ENCODE peak calls at places on chromosomes 13 and 19, in six cellular contexts. One of them, this sample, is unnamed.
A peak's percentile ranks its signal among the peaks of the same experiment; 100 is the strongest.

GRCh38 chr19:4304509-4305252 is at the start of gene FSD1:
- DNase-seq in adrenal gland: no peak
- DNase-seq in stomach: no peak
- DNase-seq in heart left ventricle: peak; percentile 30
- DNase-seq in Peyer's patch: no peak
- DNase-seq in upper lobe of left lung: no peak
- DNase-seq in this sample: no peak

GRCh38 chr19:14091885-14092462 is 1.4 kb upstream of the SAMD1 start:
- DNase-seq in upper lobe of left lung: no peak
- DNase-seq in stomach: no peak
- DNase-seq in heart left ventricle: no peak
- DNase-seq in adrenal gland: no peak
- DNase-seq in Peyer's patch: peak; percentile 63
- DNase-seq in this sample: no peak

GRCh38 chr19:17214531-17215124 is 529 bp upstream of the USE1 start:
- DNase-seq in adrenal gland: no peak
- DNase-seq in heart left ventricle: no peak
- DNase-seq in stomach: no peak
- DNase-seq in Peyer's patch: no peak
- DNase-seq in upper lobe of left lung: no peak
- DNase-seq in this sample: no peak

GRCh38 chr13:113398963-113399754 is 35.2 kb upstream of the GRTP1 start:
- DNase-seq in stomach: no peak
- DNase-seq in heart left ventricle: peak; percentile 27
- DNase-seq in adrenal gland: no peak
- DNase-seq in Peyer's patch: peak; percentile 36
- DNase-seq in upper lobe of left lung: no peak
- DNase-seq in this sample: peak; percentile 60

GRCh38 chr13:25171517-25172302 is at the start of gene AMER2:
- DNase-seq in heart left ventricle: no peak
- DNase-seq in adrenal gland: peak; percentile 39
- DNase-seq in upper lobe of left lung: no peak
- DNase-seq in stomach: no peak
- DNase-seq in Peyer's patch: no peak
- DNase-seq in this sample: no peak

GRCh38 chr19:55600336-55601028 is 394 bp downstream of the ZNF524 start:
- DNase-seq in Peyer's patch: no peak
- DNase-seq in stomach: no peak
- DNase-seq in adrenal gland: no peak
- DNase-seq in upper lobe of left lung: peak; percentile 78
- DNase-seq in heart left ventricle: peak; percentile 82
- DNase-seq in this sample: no peak

GRCh38 chr19:5809053-5809452 is 4.2 kb downstream of the NRTN start:
- DNase-seq in upper lobe of left lung: peak; percentile 90
- DNase-seq in Peyer's patch: no peak
- DNase-seq in adrenal gland: no peak
- DNase-seq in heart left ventricle: no peak
- DNase-seq in stomach: no peak
- DNase-seq in this sample: no peak

GRCh38 chr13:99985886-99986527 is 4.4 kb downstream of the ZIC2 start:
- DNase-seq in heart left ventricle: no peak
- DNase-seq in Peyer's patch: no peak
- DNase-seq in stomach: no peak
- DNase-seq in upper lobe of left lung: no peak
- DNase-seq in adrenal gland: no peak
- DNase-seq in this sample: no peak

GRCh38 chr13:101773062-101773461 is 320.6 kb downstream of the ITGBL1 start:
- DNase-seq in heart left ventricle: no peak
- DNase-seq in adrenal gland: no peak
- DNase-seq in upper lobe of left lung: no peak
- DNase-seq in Peyer's patch: no peak
- DNase-seq in stomach: no peak
- DNase-seq in this sample: no peak

GRCh38 chr13:51355217-51355616 is 15.7 kb downstream of the SERPINE3 start:
- DNase-seq in heart left ventricle: no peak
- DNase-seq in Peyer's patch: no peak
- DNase-seq in stomach: no peak
- DNase-seq in upper lobe of left lung: no peak
- DNase-seq in adrenal gland: no peak
- DNase-seq in this sample: no peak

GRCh38 chr19:44258139-44258538 is 1.5 kb upstream of the ZNF233 start:
- DNase-seq in heart left ventricle: no peak
- DNase-seq in adrenal gland: no peak
- DNase-seq in upper lobe of left lung: no peak
- DNase-seq in Peyer's patch: no peak
- DNase-seq in stomach: no peak
- DNase-seq in this sample: no peak

GRCh38 chr19:44260343-44260681 is 626 bp downstream of the ZNF233 start:
- DNase-seq in upper lobe of left lung: no peak
- DNase-seq in heart left ventricle: no peak
- DNase-seq in Peyer's patch: no peak
- DNase-seq in stomach: no peak
- DNase-seq in adrenal gland: no peak
- DNase-seq in this sample: no peak

GRCh38 chr19:44258835-44259413 is 762 bp upstream of the ZNF233 start:
- DNase-seq in Peyer's patch: no peak
- DNase-seq in upper lobe of left lung: no peak
- DNase-seq in heart left ventricle: no peak
- DNase-seq in adrenal gland: no peak
- DNase-seq in stomach: no peak
- DNase-seq in this sample: no peak

GRCh38 chr19:44255705-44256411 is 3.8 kb upstream of the ZNF233 start:
- DNase-seq in stomach: no peak
- DNase-seq in Peyer's patch: no peak
- DNase-seq in upper lobe of left lung: no peak
- DNase-seq in adrenal gland: no peak
- DNase-seq in heart left ventricle: no peak
- DNase-seq in this sample: no peak

DNA sequence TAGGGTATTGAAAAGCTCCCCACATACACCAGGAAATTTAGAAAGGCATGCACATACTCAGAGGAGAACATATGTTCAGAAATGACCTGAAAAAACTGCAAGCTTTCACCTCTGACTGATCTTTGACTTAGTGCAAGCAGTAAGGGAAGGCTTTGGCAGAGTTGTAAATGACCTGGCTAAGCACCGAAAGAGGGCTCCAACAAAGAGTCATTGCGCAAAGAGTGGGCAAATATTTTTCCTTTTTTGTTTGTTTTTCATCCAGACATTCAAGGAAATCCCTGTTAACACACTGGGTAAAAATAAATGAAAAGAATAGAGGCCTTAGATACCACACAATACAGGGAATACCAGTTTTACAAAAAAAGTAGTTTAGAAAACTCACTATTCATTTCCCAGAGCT is 5.2 kb upstream of the ZNF233 start:
- DNase-seq in Peyer's patch: no peak
- DNase-seq in upper lobe of left lung: no peak
- DNase-seq in adrenal gland: no peak
- DNase-seq in heart left ventricle: no peak
- DNase-seq in stomach: no peak
- DNase-seq in this sample: no peak
- H3K27ac ChIP-seq in Peyer's patch: no peak overlapping the region
- H3K27ac ChIP-seq in upper lobe of left lung: no peak overlapping the region
- H3K27ac ChIP-seq in adrenal gland: no peak overlapping the region
- H3K27ac ChIP-seq in heart left ventricle: no peak overlapping the region
- H3K27ac ChIP-seq in stomach: no peak overlapping the region
- H3K27ac ChIP-seq in this sample: no peak overlapping the region

GRCh38 chr19:41309225-41310030 is 544 bp upstream of the CCDC97 start:
- DNase-seq in heart left ventricle: no peak
- DNase-seq in upper lobe of left lung: no peak
- DNase-seq in Peyer's patch: peak; percentile 65
- DNase-seq in adrenal gland: peak; percentile 39
- DNase-seq in stomach: no peak
- DNase-seq in this sample: no peak

GRCh38 chr19:41310031-41310831 is at the start of gene CCDC97:
- DNase-seq in upper lobe of left lung: peak; percentile 89
- DNase-seq in heart left ventricle: peak; percentile 90
- DNase-seq in Peyer's patch: peak; percentile 92
- DNase-seq in adrenal gland: peak; percentile 88
- DNase-seq in stomach: peak; percentile 89
- DNase-seq in this sample: no peak

GRCh38 chr19:41307954-41308449 is 2.0 kb upstream of the CCDC97 start:
- DNase-seq in heart left ventricle: no peak
- DNase-seq in stomach: no peak
- DNase-seq in adrenal gland: no peak
- DNase-seq in upper lobe of left lung: no peak
- DNase-seq in Peyer's patch: no peak
- DNase-seq in this sample: no peak

GRCh38 chr19:41307090-41307875 is 2.7 kb upstream of the CCDC97 start:
- DNase-seq in Peyer's patch: no peak
- DNase-seq in stomach: no peak
- DNase-seq in upper lobe of left lung: no peak
- DNase-seq in adrenal gland: no peak
- DNase-seq in heart left ventricle: no peak
- DNase-seq in this sample: no peak

DNA sequence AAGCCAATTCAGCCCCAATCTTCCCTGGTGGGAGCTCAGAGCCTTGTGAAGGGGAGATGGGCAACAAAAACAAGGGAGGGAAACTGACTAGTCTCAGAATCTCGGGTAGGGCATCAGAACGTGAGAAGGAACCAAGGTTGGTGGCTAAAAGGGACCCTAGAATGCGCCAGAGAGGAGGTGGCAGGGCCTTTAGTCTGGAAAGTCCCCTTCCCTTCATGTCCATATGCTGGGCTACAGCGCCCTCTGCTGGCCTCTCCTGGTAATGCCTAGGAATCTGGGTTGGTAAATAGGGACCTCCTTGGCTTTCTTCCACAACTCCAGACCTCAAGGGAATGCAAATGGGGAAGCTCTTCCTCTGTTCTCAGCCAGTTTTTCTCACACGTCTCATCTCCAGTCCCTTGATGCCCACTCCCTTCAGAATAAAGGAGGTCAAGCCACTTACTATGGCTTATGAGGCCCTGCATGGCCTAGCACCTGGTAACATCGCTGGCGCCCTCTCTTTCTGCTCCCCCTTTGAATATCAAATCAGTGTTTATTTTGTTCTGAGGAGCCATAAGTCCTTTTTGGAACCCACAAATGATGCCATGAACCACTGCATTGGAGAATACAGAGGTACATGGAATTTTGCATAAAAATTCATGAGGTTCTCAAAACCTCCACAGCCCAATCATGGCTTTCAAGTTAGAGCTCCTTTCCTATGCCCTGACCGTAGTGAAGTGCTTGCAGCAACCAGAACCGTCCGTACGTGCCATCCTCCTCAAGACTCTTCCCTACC is 1.3 kb upstream of the CCDC97 start:
- DNase-seq in stomach: peak; percentile 98
- DNase-seq in Peyer's patch: peak; percentile 93
- DNase-seq in upper lobe of left lung: peak; percentile 94
- DNase-seq in adrenal gland: peak; percentile 91
- DNase-seq in heart left ventricle: peak; percentile 91
- DNase-seq in this sample: no peak
- TF ChIP-seq POLR2A in stomach: no peak
- TF ChIP-seq POLR2A in Peyer's patch: no peak
- TF ChIP-seq POLR2A in upper lobe of left lung: peak; percentile 7
- TF ChIP-seq POLR2A in adrenal gland: no peak
- TF ChIP-seq POLR2A in heart left ventricle: no peak
- TF ChIP-seq POLR2A in this sample: no peak

DNA sequence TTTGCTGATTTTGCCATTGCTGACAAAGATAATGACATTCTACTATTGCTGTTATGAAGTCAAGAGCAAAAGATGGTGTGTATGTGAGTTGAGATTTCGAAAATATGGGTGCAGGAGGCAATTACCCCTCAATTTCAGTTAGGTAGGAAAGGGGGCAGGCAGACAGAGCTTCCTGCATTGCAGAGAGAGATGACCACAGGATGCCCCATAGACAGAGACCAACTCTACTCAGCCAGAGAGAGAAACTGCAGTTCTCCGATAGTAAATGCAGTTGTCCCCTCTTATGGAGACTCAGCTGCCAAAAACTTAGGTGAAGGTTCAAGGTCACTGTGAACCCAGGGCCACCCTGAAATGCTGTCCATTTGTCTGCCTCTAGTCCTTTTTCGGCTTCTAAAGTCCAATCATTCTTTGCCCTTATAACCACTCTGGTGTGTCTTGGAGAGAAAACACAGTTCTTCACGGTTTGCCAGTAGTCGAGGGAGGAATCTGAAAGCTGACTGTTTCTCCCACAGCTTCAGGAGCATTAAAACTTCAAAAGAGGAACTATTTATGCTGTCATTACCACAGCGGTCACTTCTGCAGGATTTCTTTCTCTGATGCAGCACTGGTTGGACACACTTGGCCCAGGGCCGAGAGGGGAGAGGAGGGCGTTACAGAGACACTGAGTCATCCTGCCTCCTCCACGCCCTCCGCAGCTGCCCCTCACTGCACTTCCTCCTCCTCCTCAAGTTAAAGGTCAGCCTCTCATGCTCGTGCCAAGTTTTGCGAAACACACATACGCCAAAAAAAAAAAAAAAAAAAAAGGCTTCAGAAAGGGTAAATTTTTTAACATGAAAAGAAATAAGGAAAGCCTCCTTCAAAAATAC is 264.3 kb downstream of the FOXO1 start:
- DNase-seq in adrenal gland: peak; percentile 99
- DNase-seq in upper lobe of left lung: peak; percentile 95
- DNase-seq in Peyer's patch: peak; percentile 94
- DNase-seq in heart left ventricle: peak; percentile 92
- DNase-seq in stomach: peak; percentile 85
- DNase-seq in this sample: no peak
- H3K27ac ChIP-seq in adrenal gland: no peak overlapping the region
- H3K27ac ChIP-seq in upper lobe of left lung: peak overlapping the region; percentile 79
- H3K27ac ChIP-seq in Peyer's patch: peak overlapping the region; percentile 44
- H3K27ac ChIP-seq in heart left ventricle: peak overlapping the region; percentile 75
- H3K27ac ChIP-seq in stomach: peak overlapping the region; percentile 75
- H3K27ac ChIP-seq in this sample: peak overlapping the region; percentile 78

GRCh38 chr19:7926021-7926726 is at the start of gene CTXN1:
- DNase-seq in Peyer's patch: peak; percentile 83
- DNase-seq in upper lobe of left lung: peak; percentile 59
- DNase-seq in heart left ventricle: peak; percentile 74
- DNase-seq in stomach: peak; percentile 79
- DNase-seq in adrenal gland: peak; percentile 89
- DNase-seq in this sample: no peak
- TF ChIP-seq POLR2A in Peyer's patch: no peak
- TF ChIP-seq POLR2A in upper lobe of left lung: no peak
- TF ChIP-seq POLR2A in heart left ventricle: no peak
- TF ChIP-seq POLR2A in stomach: no peak
- TF ChIP-seq POLR2A in adrenal gland: no peak
- TF ChIP-seq POLR2A in this sample: no peak

GRCh38 chr19:38037151-38037611 is 130.2 kb downstream of the SIPA1L3 start:
- DNase-seq in stomach: no peak
- DNase-seq in upper lobe of left lung: no peak
- DNase-seq in Peyer's patch: no peak
- DNase-seq in heart left ventricle: no peak
- DNase-seq in adrenal gland: no peak
- DNase-seq in this sample: no peak
- H3K27ac ChIP-seq in stomach: no peak overlapping the region
- H3K27ac ChIP-seq in upper lobe of left lung: no peak overlapping the region
- H3K27ac ChIP-seq in Peyer's patch: no peak overlapping the region
- H3K27ac ChIP-seq in heart left ventricle: no peak overlapping the region
- H3K27ac ChIP-seq in adrenal gland: no peak overlapping the region
- H3K27ac ChIP-seq in this sample: no peak overlapping the region

GRCh38 chr19:18636969-18637629 is at the start of gene KLHL26:
- DNase-seq in heart left ventricle: no peak
- DNase-seq in stomach: no peak
- DNase-seq in adrenal gland: no peak
- DNase-seq in Peyer's patch: no peak
- DNase-seq in upper lobe of left lung: no peak
- DNase-seq in this sample: no peak
- TF ChIP-seq POLR2A in heart left ventricle: peak; percentile 52
- TF ChIP-seq POLR2A in stomach: no peak
- TF ChIP-seq POLR2A in adrenal gland: peak; percentile 68
- TF ChIP-seq POLR2A in Peyer's patch: peak; percentile 44
- TF ChIP-seq POLR2A in upper lobe of left lung: peak; percentile 76
- TF ChIP-seq POLR2A in this sample: no peak

GRCh38 chr19:15672580-15673175 is at the start of gene CYP4F12:
- DNase-seq in heart left ventricle: peak; percentile 83
- DNase-seq in upper lobe of left lung: peak; percentile 45
- DNase-seq in stomach: peak; percentile 84
- DNase-seq in adrenal gland: peak; percentile 96
- DNase-seq in Peyer's patch: peak; percentile 98
- DNase-seq in this sample: peak; percentile 95
- H3K27ac ChIP-seq in heart left ventricle: peak within 1 kb of the TSS; percentile 78
- H3K27ac ChIP-seq in upper lobe of left lung: peak within 1 kb of the TSS; percentile 52
- H3K27ac ChIP-seq in stomach: peak within 1 kb of the TSS; percentile 77
- H3K27ac ChIP-seq in adrenal gland: no peak within 1 kb of the TSS
- H3K27ac ChIP-seq in Peyer's patch: peak within 1 kb of the TSS; percentile 81
- H3K27ac ChIP-seq in this sample: peak within 1 kb of the TSS; percentile 70